ENCODE peak calls at places on chromosomes 12 and 14, in four cellular contexts. Y is K562, P is GM12878, G is HepG2. A is an unnamed sample.

GRCh38 chr14:105502446-105503295 is 11.6 kb downstream of the TEDC1 start:
- DNase-seq in Y (no peak), P (no peak), G (no peak), A (no peak)

GRCh38 chr12:62917939-62918338 is 17.0 kb downstream of the PPM1H start:
- DNase-seq in Y (no peak), P (no peak), G (no peak), A (no peak)

GRCh38 chr12:57840701-57841100 is 5.8 kb downstream of the CTDSP2 start:
- DNase-seq in Y (peak), P (no peak), G (peak), A (no peak)

GRCh38 chr12:18967814-18968213 is 161.7 kb upstream of the PLEKHA5 start:
- DNase-seq in Y (no peak), P (no peak), G (no peak), A (no peak)

GRCh38 chr14:96104469-96105057 is 65.4 kb downstream of the C14orf132 start:
- DNase-seq in Y (no peak), P (no peak), G (peak), A (no peak)

GRCh38 chr12:130041983-130042812 is 120.1 kb upstream of the FZD10 start:
- DNase-seq in Y (peak), P (no peak), G (no peak), A (peak)

GRCh38 chr12:80241576-80242273 is 142.4 kb downstream of the OTOGL start:
- DNase-seq in Y (no peak), P (no peak), G (no peak), A (no peak)

GRCh38 chr14:96267916-96268315 is 11.9 kb downstream of the BDKRB1 start:
- DNase-seq in Y (no peak), P (no peak), G (no peak), A (no peak)

GRCh38 chr12:84637926-84638325 is 274.7 kb downstream of the SLC6A15 start:
- DNase-seq in Y (no peak), P (no peak), G (no peak), A (no peak)

DNA sequence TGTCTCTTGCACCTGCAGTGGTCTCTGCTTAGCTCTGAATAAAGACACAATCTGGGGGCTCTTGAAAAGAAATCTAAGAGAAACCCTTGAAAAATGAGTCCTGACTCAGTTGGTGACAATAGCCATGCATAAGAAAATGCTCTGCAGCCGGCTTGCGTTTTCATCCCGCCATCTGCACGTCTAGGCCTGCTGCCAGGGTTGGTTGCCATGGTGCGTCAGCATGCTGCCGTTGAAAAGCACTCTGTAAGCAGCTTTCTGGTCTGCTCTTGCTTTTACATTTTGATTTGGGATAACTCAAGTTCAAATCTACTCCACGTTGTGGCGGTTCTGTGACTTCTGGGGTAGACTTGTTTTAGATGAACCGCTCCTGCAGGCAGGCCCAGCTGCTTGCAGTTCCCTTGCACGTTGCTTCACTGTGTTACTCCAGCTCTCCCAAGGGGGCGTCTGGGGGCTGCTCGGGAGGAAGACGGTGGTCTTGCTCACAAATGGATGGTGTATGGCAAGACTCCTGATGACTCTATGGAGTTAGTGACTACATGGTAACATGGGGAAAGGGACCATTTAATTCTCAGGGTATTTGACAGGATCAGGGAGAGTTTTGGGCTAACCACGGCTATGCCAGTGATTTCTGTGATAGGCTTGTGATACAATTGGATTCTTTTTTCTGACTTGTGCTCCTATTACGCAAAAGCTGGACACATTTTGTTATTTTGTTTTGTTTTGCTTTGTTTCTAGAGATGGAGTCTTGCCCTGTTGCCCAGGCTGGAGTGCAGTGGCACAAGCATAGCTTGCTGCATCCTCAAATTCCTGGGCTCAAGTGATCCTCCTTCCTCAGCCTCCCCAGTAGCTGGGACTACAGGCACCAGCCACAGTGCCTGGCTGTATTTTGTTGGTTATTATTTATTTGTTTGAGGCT is 15.8 kb downstream of the WNT5B start:
- DNase-seq in Y (no peak), P (no peak), G (no peak), A (no peak)
- TF ChIP-seq FOXM1 in Y (no peak), P (no peak), G (no peak), A (no peak)

GRCh38 chr14:91144425-91145145 is 30.7 kb downstream of the DGLUCY start:
- DNase-seq in Y (no peak), P (no peak), G (no peak), A (no peak)
- TF ChIP-seq TARDBP in Y (no peak), P (no peak), G (no peak), A (no peak)

DNA sequence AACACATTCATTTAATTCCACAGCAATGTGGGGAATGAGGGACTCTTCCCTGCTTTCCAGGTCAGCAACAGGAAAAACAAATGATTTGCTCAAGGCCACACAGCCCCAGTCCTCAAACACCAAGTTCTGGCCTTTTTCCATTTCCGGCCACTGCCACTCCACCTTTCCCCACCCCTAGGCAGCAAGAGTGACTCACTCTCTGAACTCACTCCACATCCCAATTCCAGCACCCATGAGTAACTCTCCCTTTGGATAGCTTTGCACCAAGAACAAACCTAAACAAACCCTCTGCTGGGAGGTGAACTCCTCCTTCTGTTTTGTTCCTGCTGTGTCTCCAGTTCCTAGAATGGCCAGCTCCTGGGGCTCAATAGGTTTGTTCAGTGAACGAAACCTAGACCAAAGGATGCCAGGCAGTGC is 30.4 kb upstream of the PLEKHG6 start:
- DNase-seq in Y (peak), P (no peak), G (peak), A (no peak)
- TF ChIP-seq FOXM1 in Y (no peak), P (no peak), G (no peak), A (no peak)

DNA sequence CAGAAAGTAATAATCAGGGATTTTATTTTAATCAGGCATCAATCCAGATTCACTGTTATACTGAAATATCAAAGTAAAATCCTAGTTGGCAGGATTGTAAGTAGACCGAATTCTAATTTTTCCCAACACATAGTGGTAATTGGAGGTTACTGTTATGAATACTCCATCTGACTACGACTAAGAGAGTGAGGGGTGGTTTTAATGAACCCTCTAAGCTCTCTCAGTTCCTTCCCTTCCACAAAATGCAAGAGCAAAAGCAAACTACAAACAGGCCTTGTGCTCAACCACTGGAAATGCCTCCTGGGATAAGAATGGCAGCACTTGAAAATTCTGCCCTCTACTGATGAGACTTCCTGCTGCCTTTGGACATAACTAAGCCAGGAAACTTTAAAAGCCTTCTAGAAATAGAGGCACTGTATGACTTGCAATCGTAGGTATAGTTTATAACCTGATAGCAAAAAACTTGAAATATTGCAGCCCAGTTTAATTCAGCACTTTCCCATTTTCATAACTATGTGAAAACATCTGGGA is 184.8 kb downstream of the SLC16A7 start:
- DNase-seq in Y (no peak), P (no peak), G (peak), A (no peak)
- TF ChIP-seq TARDBP in Y (no peak), P (no peak), G (no peak), A (no peak)

DNA sequence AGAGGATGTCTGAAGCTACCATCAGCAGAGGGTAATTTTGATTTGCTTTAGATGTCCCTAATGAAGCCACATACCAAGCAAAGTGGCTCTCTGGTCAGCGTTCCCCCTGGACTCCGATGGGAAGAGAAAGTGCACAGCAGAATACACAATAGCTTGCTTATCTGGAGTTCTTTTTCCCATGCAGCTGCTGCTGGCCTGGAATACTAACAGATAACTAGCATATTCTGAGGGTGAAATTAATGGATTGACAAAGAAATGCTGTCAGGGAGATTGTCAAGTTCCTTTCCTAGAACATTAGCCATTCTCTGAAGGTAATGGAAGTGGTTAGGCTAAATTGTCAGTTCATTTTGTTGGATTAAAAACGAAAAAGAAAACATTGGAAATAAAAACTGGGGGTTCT is 391.3 kb downstream of the FLRT2 start:
- DNase-seq in Y (no peak), P (no peak), G (no peak), A (no peak)
- TF ChIP-seq FOXM1 in Y (no peak), P (no peak), G (no peak), A (no peak)